ENCODE peak calls at places on chromosomes 11 and 22, in seven cellular contexts. One of them, this sample, is unnamed.
A peak's percentile ranks its signal among the peaks of the same experiment; 100 is the strongest.

GRCh38 chr22:42780070-42780540 is 59.4 kb upstream of the A4GALT start:
- DNase-seq in retinal pigment epithelial cell: peak; percentile 84
- DNase-seq in putamen: peak; percentile 75
- DNase-seq in sciatic nerve: no peak
- DNase-seq in omental fat pad: no peak
- DNase-seq in HT1080: peak; percentile 80
- DNase-seq in endothelial cell: peak; percentile 65
- DNase-seq in this sample: no peak

GRCh38 chr11:119306373-119306890 is 10.5 kb downstream of the MCAM start:
- DNase-seq in retinal pigment epithelial cell: no peak
- DNase-seq in omental fat pad: no peak
- DNase-seq in HT1080: peak; percentile 32
- DNase-seq in sciatic nerve: no peak
- DNase-seq in putamen: no peak
- DNase-seq in endothelial cell: no peak
- DNase-seq in this sample: no peak

GRCh38 chr11:60498853-60499252 is 6.3 kb downstream of the MS4A12 start:
- DNase-seq in omental fat pad: no peak
- DNase-seq in retinal pigment epithelial cell: no peak
- DNase-seq in HT1080: peak; percentile 7
- DNase-seq in sciatic nerve: no peak
- DNase-seq in endothelial cell: no peak
- DNase-seq in putamen: no peak
- DNase-seq in this sample: no peak

GRCh38 chr22:23231471-23232093 is 51.3 kb downstream of the BCR start:
- DNase-seq in putamen: no peak
- DNase-seq in HT1080: no peak
- DNase-seq in omental fat pad: no peak
- DNase-seq in endothelial cell: no peak
- DNase-seq in retinal pigment epithelial cell: no peak
- DNase-seq in sciatic nerve: no peak
- DNase-seq in this sample: no peak

GRCh38 chr11:19756675-19757475 is 44.2 kb downstream of the NAV2 start:
- DNase-seq in omental fat pad: no peak
- DNase-seq in retinal pigment epithelial cell: peak; percentile 48
- DNase-seq in putamen: peak; percentile 76
- DNase-seq in sciatic nerve: no peak
- DNase-seq in endothelial cell: no peak
- DNase-seq in HT1080: no peak
- DNase-seq in this sample: peak; percentile 65

GRCh38 chr22:21015051-21016006 is at the start of gene P2RX6:
- DNase-seq in omental fat pad: no peak
- DNase-seq in endothelial cell: no peak
- DNase-seq in HT1080: peak; percentile 63
- DNase-seq in retinal pigment epithelial cell: no peak
- DNase-seq in putamen: no peak
- DNase-seq in sciatic nerve: no peak
- DNase-seq in this sample: no peak

GRCh38 chr22:42937164-42937854 is 77.6 kb downstream of the PACSIN2 start:
- DNase-seq in endothelial cell: no peak
- DNase-seq in omental fat pad: no peak
- DNase-seq in retinal pigment epithelial cell: peak; percentile 76
- DNase-seq in HT1080: peak; percentile 91
- DNase-seq in putamen: no peak
- DNase-seq in sciatic nerve: no peak
- DNase-seq in this sample: no peak

GRCh38 chr11:95715777-95716241 is 73.8 kb downstream of the FAM76B start:
- DNase-seq in omental fat pad: no peak
- DNase-seq in sciatic nerve: no peak
- DNase-seq in HT1080: peak; percentile 82
- DNase-seq in putamen: peak; percentile 58
- DNase-seq in endothelial cell: peak; percentile 6
- DNase-seq in retinal pigment epithelial cell: peak; percentile 39
- DNase-seq in this sample: no peak

GRCh38 chr11:66335531-66336233 is 552 bp downstream of the RIN1 start:
- DNase-seq in HT1080: peak; percentile 74
- DNase-seq in retinal pigment epithelial cell: no peak
- DNase-seq in sciatic nerve: no peak
- DNase-seq in omental fat pad: no peak
- DNase-seq in putamen: no peak
- DNase-seq in endothelial cell: peak; percentile 50
- DNase-seq in this sample: no peak

GRCh38 chr11:10651579-10652361 is 41.8 kb downstream of the IRAG1 start:
- DNase-seq in sciatic nerve: no peak
- DNase-seq in HT1080: no peak
- DNase-seq in retinal pigment epithelial cell: no peak
- DNase-seq in endothelial cell: no peak
- DNase-seq in putamen: no peak
- DNase-seq in omental fat pad: no peak
- DNase-seq in this sample: no peak

GRCh38 chr22:29727248-29727551 is 7.4 kb downstream of the CABP7 start:
- DNase-seq in endothelial cell: peak; percentile 62
- DNase-seq in retinal pigment epithelial cell: no peak
- DNase-seq in sciatic nerve: peak; percentile 70
- DNase-seq in putamen: no peak
- DNase-seq in omental fat pad: no peak
- DNase-seq in HT1080: no peak
- DNase-seq in this sample: no peak

GRCh38 chr11:102115557-102115956 is 5.3 kb downstream of the YAP1 start:
- DNase-seq in HT1080: peak; percentile 27
- DNase-seq in sciatic nerve: no peak
- DNase-seq in endothelial cell: no peak
- DNase-seq in retinal pigment epithelial cell: no peak
- DNase-seq in putamen: no peak
- DNase-seq in omental fat pad: no peak
- DNase-seq in this sample: no peak

GRCh38 chr22:35900483-35901168 is 128.0 kb downstream of the RBFOX2 start:
- DNase-seq in retinal pigment epithelial cell: no peak
- DNase-seq in omental fat pad: no peak
- DNase-seq in endothelial cell: no peak
- DNase-seq in HT1080: peak; percentile 66
- DNase-seq in sciatic nerve: no peak
- DNase-seq in putamen: no peak
- DNase-seq in this sample: no peak